ENCODE peak calls at places on chromosomes 12 and 14, in eight cellular contexts. Q is ELF-1; B is stromal cell of bone marrow; I is GM12892; G is H7; M is activated naive CD8-positive, alpha-beta T cell treated with anti-CD3 and anti-CD28 coated beads, Interleukin-2, amount 50 U/mL, for 24 hours; U is CMK; R is GM04503. L is an unnamed sample.

GRCh38 chr14:95432152-95433093 is 84.0 kb downstream of the SYNE3 start:
- DNase-seq in Q (peak; percentile 76), M (no peak), B (no peak), I (no peak), R (no peak), G (peak; percentile 92), U (no peak), L (no peak)

GRCh38 chr14:36503771-36504741 is 16.0 kb downstream of the NKX2-1 start:
- DNase-seq in U (no peak), Q (peak; percentile 37), G (peak; percentile 68), I (no peak), M (no peak), R (no peak), B (no peak), L (no peak)

GRCh38 chr12:94761559-94761958 is 111.2 kb upstream of the TMCC3 start:
- DNase-seq in M (no peak), R (peak; percentile 54), I (no peak), B (peak; percentile 94), U (no peak), Q (no peak), G (no peak), L (peak; percentile 15)

GRCh38 chr12:121240484-121241202 is 30.7 kb downstream of the P2RX4 start:
- DNase-seq in U (no peak), G (peak; percentile 85), M (peak; percentile 77), I (no peak), Q (peak; percentile 40), B (peak; percentile 5), R (no peak), L (peak; percentile 82)

GRCh38 chr14:51006781-51007211 is 62.5 kb upstream of the PYGL start:
- DNase-seq in I (no peak), G (no peak), R (peak; percentile 82), B (peak; percentile 96), U (no peak), Q (no peak), M (no peak), L (no peak)

GRCh38 chr12:42129595-42130204 is 15.0 kb downstream of the GXYLT1 start:
- DNase-seq in Q (peak; percentile 37), G (peak; percentile 34), R (no peak), B (peak; percentile 61), M (no peak), I (no peak), U (no peak), L (no peak)

GRCh38 chr12:2856901-2857495 is at the start of gene TEX52:
- DNase-seq in Q (peak; percentile 68), I (no peak), M (no peak), G (peak; percentile 88), U (no peak), B (no peak), R (no peak), L (no peak)

GRCh38 chr14:103334644-103335603 is 887 bp downstream of the EIF5 start:
- DNase-seq in G (peak; percentile 80), U (no peak), M (peak; percentile 85), Q (peak; percentile 47), B (peak; percentile 55), R (no peak), I (no peak), L (peak; percentile 89)

GRCh38 chr12:94849411-94849976 is 154.0 kb downstream of the NDUFA12 start:
- DNase-seq in R (no peak), U (no peak), I (no peak), G (peak; percentile 58), Q (no peak), M (no peak), B (no peak), L (no peak)

GRCh38 chr14:101101456-101102056 is 198.0 kb upstream of the RTL1 start:
- DNase-seq in G (no peak), I (no peak), M (no peak), U (no peak), B (no peak), R (no peak), Q (no peak), L (no peak)

GRCh38 chr12:114193474-114193873 is 212.5 kb downstream of the TBX5 start:
- DNase-seq in U (no peak), Q (no peak), M (no peak), B (no peak), R (no peak), G (no peak), I (no peak), L (no peak)

GRCh38 chr12:52969828-52970569 is 21.1 kb downstream of the KRT18 start:
- DNase-seq in M (no peak), U (no peak), Q (no peak), G (no peak), R (no peak), B (no peak), I (no peak), L (no peak)

GRCh38 chr12:54603173-54603814 is 14.8 kb upstream of the PPP1R1A start:
- DNase-seq in R (no peak), I (no peak), Q (peak; percentile 77), M (peak; percentile 67), G (peak; percentile 70), B (peak; percentile 47), U (peak; percentile 22), L (peak; percentile 78)

GRCh38 chr12:44019118-44019517 is 183.2 kb downstream of the TMEM117 start:
- DNase-seq in B (no peak), Q (peak; percentile 35), I (no peak), G (no peak), R (no peak), U (no peak), M (no peak), L (no peak)

GRCh38 chr12:130715996-130716917 is at the start of gene RIMBP2:
- DNase-seq in I (no peak), U (no peak), R (no peak), G (peak; percentile 73), M (no peak), Q (peak; percentile 75), B (no peak), L (no peak)

GRCh38 chr12:109458086-109458485 is 19.0 kb downstream of the KCTD10 start:
- DNase-seq in U (no peak), Q (no peak), G (no peak), M (no peak), B (no peak), R (no peak), I (no peak), L (no peak)

GRCh38 chr14:49992901-49993335 is 100.0 kb downstream of the ARF6 start:
- DNase-seq in Q (no peak), M (peak; percentile 67), U (no peak), R (peak; percentile 69), G (no peak), B (peak; percentile 73), I (peak; percentile 30), L (peak; percentile 66)

GRCh38 chr12:106139422-106140141 is 828 bp upstream of the NUAK1 start:
- DNase-seq in Q (peak; percentile 92), U (no peak), I (no peak), G (peak; percentile 94), B (no peak), R (no peak), M (peak; percentile 33), L (peak; percentile 33)

GRCh38 chr14:24190416-24190815 is 1.8 kb upstream of the IPO4 start:
- DNase-seq in R (no peak), I (no peak), U (no peak), Q (no peak), M (no peak), G (no peak), B (no peak), L (no peak)

GRCh38 chr12:131132118-131132892 is 178.6 kb downstream of the ADGRD1 start:
- DNase-seq in I (peak; percentile 82), R (no peak), M (peak; percentile 88), Q (peak; percentile 91), U (peak; percentile 37), B (no peak), G (peak; percentile 95), L (peak; percentile 86)

GRCh38 chr14:81474156-81474492 is 59.5 kb downstream of the SEL1L start:
- DNase-seq in I (no peak), Q (no peak), R (no peak), M (no peak), G (no peak), U (no peak), B (no peak), L (no peak)

GRCh38 chr12:57477710-57478681 is 1.7 kb downstream of the ARHGAP9 start:
- DNase-seq in Q (peak; percentile 23), U (no peak), I (peak; percentile 55), G (no peak), R (no peak), M (peak; percentile 52), B (no peak), L (peak; percentile 53)

GRCh38 chr12:106123551-106123991 is 15.2 kb downstream of the NUAK1 start:
- DNase-seq in I (no peak), U (no peak), Q (peak; percentile 59), B (no peak), G (no peak), R (peak; percentile 96), M (no peak), L (no peak)

GRCh38 chr12:88993655-88994054 is 358.6 kb downstream of the DUSP6 start:
- DNase-seq in I (no peak), R (peak; percentile 32), M (no peak), G (no peak), Q (no peak), U (no peak), B (peak; percentile 61), L (no peak)

GRCh38 chr14:37034410-37035285 is 137.8 kb downstream of the SLC25A21 start:
- DNase-seq in R (peak; percentile 28), G (no peak), B (peak; percentile 40), I (no peak), Q (no peak), M (no peak), U (no peak), L (no peak)

GRCh38 chr14:55416866-55417265 is 5.2 kb upstream of the ATG14 start:
- DNase-seq in R (no peak), I (no peak), B (no peak), U (no peak), Q (no peak), M (peak; percentile 22), G (peak; percentile 54), L (peak; percentile 55)

GRCh38 chr12:121805800-121806555 is 2.2 kb downstream of the SETD1B start:
- DNase-seq in G (no peak), U (no peak), M (peak; percentile 40), I (no peak), B (no peak), Q (no peak), R (no peak), L (no peak)

GRCh38 chr12:70543444-70543843 is 93.8 kb downstream of the PTPRB start:
- DNase-seq in U (no peak), M (no peak), B (peak; percentile 65), I (no peak), R (peak; percentile 88), Q (peak; percentile 45), G (no peak), L (no peak)

GRCh38 chr12:56457817-56458216 is 3.4 kb upstream of the MIP start:
- DNase-seq in Q (no peak), M (no peak), G (no peak), I (no peak), B (no peak), R (no peak), U (no peak), L (no peak)

GRCh38 chr14:23566782-23567185 is 807 bp downstream of the AP1G2 start:
- DNase-seq in B (no peak), I (no peak), R (no peak), M (no peak), Q (no peak), G (no peak), U (no peak), L (no peak)

GRCh38 chr12:109795023-109795422 is 38.2 kb downstream of the TRPV4 start:
- DNase-seq in I (no peak), U (no peak), R (peak; percentile 29), G (no peak), Q (no peak), M (no peak), B (peak; percentile 85), L (no peak)